ENCODE peak calls at places on chromosomes 3 and 15, in eight cellular contexts. G, V, Q, F, J, S, X and U are unnamed samples.

GRCh38 chr3:52193059-52193458 is 4.9 kb upstream of the ALAS1 start:
- DNase-seq in Q (peak), F (no peak), S (no peak), J (peak), V (no peak), G (no peak), X (no peak), U (no peak)

GRCh38 chr15:39663684-39664083 is 82.8 kb downstream of the THBS1 start:
- DNase-seq in X (no peak), F (no peak), V (no peak), G (no peak), J (peak), Q (no peak), S (no peak), U (no peak)

GRCh38 chr3:30658328-30659052 is 52.1 kb downstream of the TGFBR2 start:
- DNase-seq in J (peak), F (peak), G (peak), S (peak), Q (peak), V (no peak), X (no peak), U (no peak)

GRCh38 chr3:87397210-87397609 is 120.8 kb upstream of the POU1F1 start:
- DNase-seq in X (no peak), Q (no peak), F (no peak), V (no peak), S (no peak), J (peak), G (no peak), U (no peak)

GRCh38 chr3:171640520-171641412 is 169.5 kb downstream of the PLD1 start:
- DNase-seq in V (no peak), S (peak), G (no peak), J (peak), Q (peak), F (no peak), X (no peak), U (peak)

GRCh38 chr3:32398531-32398930 is 6.9 kb downstream of the CMTM7 start:
- DNase-seq in F (no peak), G (no peak), S (no peak), Q (no peak), V (no peak), X (no peak), J (no peak), U (no peak)

GRCh38 chr3:15380980-15381890 is 46.1 kb downstream of the METTL6 start:
- DNase-seq in J (no peak), F (no peak), S (no peak), Q (no peak), V (no peak), X (no peak), G (no peak), U (no peak)

GRCh38 chr3:60048447-60048848 is 998.6 kb upstream of the CFAP20DC start:
- DNase-seq in X (peak), G (peak), V (no peak), Q (no peak), J (no peak), F (no peak), S (no peak), U (no peak)

GRCh38 chr3:121651684-121652083 is 9.0 kb downstream of the HCLS1 start:
- DNase-seq in J (peak), S (no peak), V (no peak), G (no peak), F (no peak), Q (no peak), X (no peak), U (no peak)